ENCODE peak calls at places on chromosome 12, in eight cellular contexts. G, Z, M, S, P, J, Q and W are unnamed samples.
A peak's percentile ranks its signal among the peaks of the same experiment; 100 is the strongest.

GRCh38 chr12:8077207-8077606 is 4.9 kb upstream of the NECAP1 start:
- DNase-seq in G (peak; percentile 79), Z (peak; percentile 84), M (no peak), S (no peak), P (no peak), J (no peak), Q (no peak), W (no peak)

GRCh38 chr12:124273630-124274029 is 21.3 kb upstream of the RFLNA start:
- DNase-seq in G (peak; percentile 58), Z (peak; percentile 86), M (peak; percentile 82), S (no peak), P (peak; percentile 7), J (peak; percentile 66), Q (no peak), W (peak; percentile 50)

GRCh38 chr12:110068654-110069053 is 20.3 kb upstream of the C12orf76 start:
- DNase-seq in G (no peak), Z (no peak), M (no peak), S (no peak), P (no peak), J (no peak), Q (no peak), W (no peak)

GRCh38 chr12:2553388-2554126 is 241.2 kb upstream of the FKBP4 start:
- DNase-seq in G (no peak), Z (no peak), M (no peak), S (no peak), P (no peak), J (no peak), Q (no peak), W (no peak)

GRCh38 chr12:6383572-6384498 is at the start of gene LTBR:
- DNase-seq in G (no peak), Z (peak; percentile 95), M (peak; percentile 54), S (no peak), P (peak; percentile 26), J (peak; percentile 78), Q (peak; percentile 76), W (peak; percentile 78)

GRCh38 chr12:43317156-43317555 is 234.8 kb downstream of the ADAMTS20 start:
- DNase-seq in G (peak; percentile 4), Z (no peak), M (no peak), S (no peak), P (no peak), J (no peak), Q (no peak), W (no peak)

GRCh38 chr12:64123448-64123847 is 98.6 kb downstream of the KICS2 start:
- DNase-seq in G (no peak), Z (no peak), M (no peak), S (no peak), P (no peak), J (no peak), Q (no peak), W (no peak)

GRCh38 chr12:85155791-85156190 is 119.6 kb downstream of the LRRIQ1 start:
- DNase-seq in G (peak; percentile 2), Z (peak; percentile 40), M (peak; percentile 24), S (no peak), P (no peak), J (no peak), Q (no peak), W (no peak)

GRCh38 chr12:22100952-22101748 is 55.1 kb downstream of the CMAS start:
- DNase-seq in G (peak; percentile 50), Z (peak; percentile 89), M (no peak), S (no peak), P (no peak), J (peak; percentile 44), Q (peak; percentile 10), W (no peak)

GRCh38 chr12:100348657-100349454 is 8.0 kb upstream of the SLC17A8 start:
- DNase-seq in G (peak; percentile 43), Z (peak; percentile 47), M (peak; percentile 59), S (no peak), P (no peak), J (no peak), Q (no peak), W (no peak)

GRCh38 chr12:54935235-54935951 is 49.2 kb downstream of the TESPA1 start:
- DNase-seq in G (peak; percentile 89), Z (peak; percentile 96), M (no peak), S (no peak), P (peak; percentile 13), J (no peak), Q (peak; percentile 46), W (no peak)

GRCh38 chr12:53754633-53755261 is 3.0 kb upstream of the CISTR start:
- DNase-seq in G (peak; percentile 69), Z (no peak), M (no peak), S (no peak), P (no peak), J (no peak), Q (no peak), W (no peak)

GRCh38 chr12:132772551-132772950 is 10.9 kb upstream of the ANKLE2 start:
- DNase-seq in G (no peak), Z (no peak), M (no peak), S (no peak), P (no peak), J (no peak), Q (no peak), W (no peak)